ENCODE peak calls at places on chromosomes 11 and 22, in seven cellular contexts. One of them, this sample, is unnamed.

GRCh38 chr11:18245396-18245795 is 3.1 kb downstream of the SAA2 start:
- DNase-seq in GM23248: peak; percentile 61
- DNase-seq in IMR-90: no peak
- DNase-seq in endothelial cell of umbilical vein: no peak
- DNase-seq in neural progenitor cell: no peak
- DNase-seq in hepatocyte: no peak
- DNase-seq in GM23338: no peak
- DNase-seq in this sample: no peak

GRCh38 chr11:95849087-95849825 is 59.0 kb downstream of the CEP57 start:
- DNase-seq in IMR-90: peak; percentile 82
- DNase-seq in endothelial cell of umbilical vein: peak; percentile 82
- DNase-seq in neural progenitor cell: peak; percentile 60
- DNase-seq in GM23338: peak; percentile 59
- DNase-seq in GM23248: peak; percentile 84
- DNase-seq in hepatocyte: peak; percentile 70
- DNase-seq in this sample: no peak

GRCh38 chr11:132852361-132852760 is 679.9 kb downstream of the OPCML start:
- DNase-seq in GM23248: peak; percentile 2
- DNase-seq in GM23338: no peak
- DNase-seq in hepatocyte: no peak
- DNase-seq in IMR-90: no peak
- DNase-seq in neural progenitor cell: no peak
- DNase-seq in endothelial cell of umbilical vein: no peak
- DNase-seq in this sample: no peak

GRCh38 chr11:65329503-65329902 is 4.1 kb upstream of the DPF2 start:
- DNase-seq in endothelial cell of umbilical vein: no peak
- DNase-seq in IMR-90: no peak
- DNase-seq in GM23248: no peak
- DNase-seq in neural progenitor cell: no peak
- DNase-seq in GM23338: no peak
- DNase-seq in hepatocyte: no peak
- DNase-seq in this sample: no peak

GRCh38 chr11:1836011-1836945 is 1.5 kb downstream of the SYT8 start:
- DNase-seq in IMR-90: no peak
- DNase-seq in GM23338: no peak
- DNase-seq in endothelial cell of umbilical vein: no peak
- DNase-seq in hepatocyte: no peak
- DNase-seq in GM23248: no peak
- DNase-seq in neural progenitor cell: no peak
- DNase-seq in this sample: peak; percentile 38

GRCh38 chr11:100841711-100842407 is 154.8 kb downstream of the ARHGAP42 start:
- DNase-seq in neural progenitor cell: no peak
- DNase-seq in endothelial cell of umbilical vein: no peak
- DNase-seq in hepatocyte: no peak
- DNase-seq in GM23338: no peak
- DNase-seq in GM23248: no peak
- DNase-seq in IMR-90: no peak
- DNase-seq in this sample: no peak

GRCh38 chr22:49959782-49960158 is 802 bp upstream of the PIM3 start:
- DNase-seq in IMR-90: no peak
- DNase-seq in GM23338: peak; percentile 62
- DNase-seq in neural progenitor cell: no peak
- DNase-seq in endothelial cell of umbilical vein: no peak
- DNase-seq in hepatocyte: no peak
- DNase-seq in GM23248: peak; percentile 65
- DNase-seq in this sample: no peak

GRCh38 chr11:100151944-100152343 is 535.1 kb upstream of the ARHGAP42 start:
- DNase-seq in IMR-90: no peak
- DNase-seq in neural progenitor cell: no peak
- DNase-seq in GM23248: peak; percentile 2
- DNase-seq in GM23338: no peak
- DNase-seq in hepatocyte: no peak
- DNase-seq in endothelial cell of umbilical vein: no peak
- DNase-seq in this sample: no peak

GRCh38 chr22:40101417-40102101 is 76.2 kb upstream of the TNRC6B start:
- DNase-seq in hepatocyte: no peak
- DNase-seq in GM23248: no peak
- DNase-seq in IMR-90: no peak
- DNase-seq in endothelial cell of umbilical vein: no peak
- DNase-seq in neural progenitor cell: peak; percentile 76
- DNase-seq in GM23338: no peak
- DNase-seq in this sample: peak; percentile 64

GRCh38 chr11:86244063-86244521 is 461 bp upstream of the EED start:
- DNase-seq in GM23338: peak; percentile 95
- DNase-seq in neural progenitor cell: peak; percentile 94
- DNase-seq in endothelial cell of umbilical vein: no peak
- DNase-seq in hepatocyte: peak; percentile 95
- DNase-seq in IMR-90: peak; percentile 84
- DNase-seq in GM23248: peak; percentile 95
- DNase-seq in this sample: peak; percentile 100

GRCh38 chr11:120511804-120512726 is 517 bp downstream of the GRIK4 start:
- DNase-seq in endothelial cell of umbilical vein: no peak
- DNase-seq in GM23248: no peak
- DNase-seq in GM23338: no peak
- DNase-seq in hepatocyte: no peak
- DNase-seq in neural progenitor cell: peak; percentile 27
- DNase-seq in IMR-90: no peak
- DNase-seq in this sample: no peak

GRCh38 chr22:29315286-29316195 is at the start of gene RASL10A:
- DNase-seq in hepatocyte: no peak
- DNase-seq in IMR-90: no peak
- DNase-seq in neural progenitor cell: peak; percentile 69
- DNase-seq in GM23248: peak; percentile 43
- DNase-seq in GM23338: peak; percentile 64
- DNase-seq in endothelial cell of umbilical vein: no peak
- DNase-seq in this sample: no peak

GRCh38 chr11:63488789-63489188 is 2.2 kb downstream of the PLAAT5 start:
- DNase-seq in IMR-90: no peak
- DNase-seq in GM23338: no peak
- DNase-seq in hepatocyte: no peak
- DNase-seq in GM23248: no peak
- DNase-seq in endothelial cell of umbilical vein: no peak
- DNase-seq in neural progenitor cell: no peak
- DNase-seq in this sample: no peak

GRCh38 chr11:73291781-73292180 is 16.3 kb upstream of the ARHGEF17 start:
- DNase-seq in hepatocyte: no peak
- DNase-seq in endothelial cell of umbilical vein: no peak
- DNase-seq in IMR-90: no peak
- DNase-seq in neural progenitor cell: no peak
- DNase-seq in GM23248: no peak
- DNase-seq in GM23338: no peak
- DNase-seq in this sample: no peak

GRCh38 chr22:30239421-30240405 is 6.8 kb downstream of the LIF start:
- DNase-seq in IMR-90: peak; percentile 76
- DNase-seq in endothelial cell of umbilical vein: no peak
- DNase-seq in GM23338: no peak
- DNase-seq in neural progenitor cell: no peak
- DNase-seq in hepatocyte: no peak
- DNase-seq in GM23248: no peak
- DNase-seq in this sample: no peak

GRCh38 chr11:66479741-66480115 is 506 bp upstream of the DPP3 start:
- DNase-seq in GM23248: no peak
- DNase-seq in hepatocyte: no peak
- DNase-seq in neural progenitor cell: no peak
- DNase-seq in IMR-90: no peak
- DNase-seq in GM23338: no peak
- DNase-seq in endothelial cell of umbilical vein: no peak
- DNase-seq in this sample: no peak

GRCh38 chr11:12842933-12843636 is 166.0 kb upstream of the RASSF10 start:
- DNase-seq in GM23248: peak; percentile 42
- DNase-seq in GM23338: no peak
- DNase-seq in endothelial cell of umbilical vein: peak; percentile 98
- DNase-seq in neural progenitor cell: peak; percentile 89
- DNase-seq in hepatocyte: peak; percentile 50
- DNase-seq in IMR-90: no peak
- DNase-seq in this sample: no peak

GRCh38 chr11:17979770-17980371 is 33.0 kb downstream of the SERGEF start:
- DNase-seq in IMR-90: peak; percentile 5
- DNase-seq in neural progenitor cell: peak; percentile 54
- DNase-seq in endothelial cell of umbilical vein: peak; percentile 35
- DNase-seq in GM23248: peak; percentile 28
- DNase-seq in hepatocyte: peak; percentile 61
- DNase-seq in GM23338: peak; percentile 81
- DNase-seq in this sample: peak; percentile 78

GRCh38 chr22:20204281-20204680 is 53.4 kb upstream of the CCDC188 start:
- DNase-seq in GM23248: no peak
- DNase-seq in endothelial cell of umbilical vein: no peak
- DNase-seq in neural progenitor cell: no peak
- DNase-seq in hepatocyte: no peak
- DNase-seq in GM23338: no peak
- DNase-seq in IMR-90: no peak
- DNase-seq in this sample: no peak

GRCh38 chr11:35629914-35630313 is 11.7 kb downstream of the FJX1 start:
- DNase-seq in GM23338: no peak
- DNase-seq in GM23248: peak; percentile 98
- DNase-seq in hepatocyte: peak; percentile 78
- DNase-seq in endothelial cell of umbilical vein: peak; percentile 93
- DNase-seq in neural progenitor cell: no peak
- DNase-seq in IMR-90: peak; percentile 100
- DNase-seq in this sample: no peak

GRCh38 chr22:31626427-31627150 is 35.4 kb downstream of the PISD start:
- DNase-seq in endothelial cell of umbilical vein: no peak
- DNase-seq in GM23248: peak; percentile 32
- DNase-seq in neural progenitor cell: no peak
- DNase-seq in hepatocyte: peak; percentile 69
- DNase-seq in GM23338: no peak
- DNase-seq in IMR-90: no peak
- DNase-seq in this sample: no peak

GRCh38 chr11:94150056-94150455 is 21.4 kb downstream of the PANX1 start:
- DNase-seq in hepatocyte: no peak
- DNase-seq in GM23248: no peak
- DNase-seq in IMR-90: no peak
- DNase-seq in endothelial cell of umbilical vein: no peak
- DNase-seq in neural progenitor cell: no peak
- DNase-seq in GM23338: no peak
- DNase-seq in this sample: no peak

GRCh38 chr11:120945042-120945441 is 78.9 kb upstream of the TBCEL start:
- DNase-seq in GM23338: peak; percentile 47
- DNase-seq in GM23248: no peak
- DNase-seq in hepatocyte: no peak
- DNase-seq in endothelial cell of umbilical vein: no peak
- DNase-seq in neural progenitor cell: no peak
- DNase-seq in IMR-90: no peak
- DNase-seq in this sample: no peak

GRCh38 chr11:31986201-31986889 is 104.5 kb upstream of the RCN1 start:
- DNase-seq in endothelial cell of umbilical vein: no peak
- DNase-seq in hepatocyte: no peak
- DNase-seq in GM23248: peak; percentile 18
- DNase-seq in IMR-90: no peak
- DNase-seq in GM23338: peak; percentile 15
- DNase-seq in neural progenitor cell: no peak
- DNase-seq in this sample: no peak

GRCh38 chr11:94018721-94019120 is 2.4 kb upstream of the HEPHL1 start:
- DNase-seq in IMR-90: no peak
- DNase-seq in hepatocyte: no peak
- DNase-seq in neural progenitor cell: no peak
- DNase-seq in GM23248: no peak
- DNase-seq in GM23338: no peak
- DNase-seq in endothelial cell of umbilical vein: no peak
- DNase-seq in this sample: no peak

GRCh38 chr11:35794850-35795249 is 132.3 kb downstream of the TRIM44 start:
- DNase-seq in GM23338: no peak
- DNase-seq in GM23248: peak; percentile 73
- DNase-seq in IMR-90: peak; percentile 88
- DNase-seq in hepatocyte: no peak
- DNase-seq in neural progenitor cell: no peak
- DNase-seq in endothelial cell of umbilical vein: no peak
- DNase-seq in this sample: no peak

GRCh38 chr11:72569966-72570892 is 104.0 kb downstream of the PDE2A start:
- DNase-seq in hepatocyte: peak; percentile 51
- DNase-seq in GM23338: no peak
- DNase-seq in neural progenitor cell: no peak
- DNase-seq in endothelial cell of umbilical vein: no peak
- DNase-seq in IMR-90: peak; percentile 66
- DNase-seq in GM23248: peak; percentile 71
- DNase-seq in this sample: no peak

GRCh38 chr11:724063-724732 is 18.2 kb downstream of the EPS8L2 start:
- DNase-seq in IMR-90: no peak
- DNase-seq in GM23338: peak; percentile 55
- DNase-seq in neural progenitor cell: no peak
- DNase-seq in hepatocyte: no peak
- DNase-seq in endothelial cell of umbilical vein: no peak
- DNase-seq in GM23248: no peak
- DNase-seq in this sample: peak; percentile 66
- H3K4me1 ChIP-seq in IMR-90: peaks cover 6% of the 10 kb centered on the region
- H3K4me1 ChIP-seq in GM23338: peaks cover 6% of the 10 kb centered on the region
- H3K4me1 ChIP-seq in neural progenitor cell: peaks cover 10% of the 10 kb centered on the region
- H3K4me1 ChIP-seq in hepatocyte: peaks cover 23% of the 10 kb centered on the region
- H3K4me1 ChIP-seq in endothelial cell of umbilical vein: peaks cover 3% of the 10 kb centered on the region
- H3K4me1 ChIP-seq in GM23248: peaks cover 18% of the 10 kb centered on the region
- H3K4me1 ChIP-seq in this sample: peaks cover 39% of the 10 kb centered on the region

GRCh38 chr11:112156594-112157273 is 7.2 kb downstream of the IL18 start:
- DNase-seq in IMR-90: no peak
- DNase-seq in GM23338: no peak
- DNase-seq in neural progenitor cell: no peak
- DNase-seq in endothelial cell of umbilical vein: no peak
- DNase-seq in GM23248: no peak
- DNase-seq in hepatocyte: no peak
- DNase-seq in this sample: no peak
- H3K4me2 ChIP-seq in IMR-90: peak overlapping the region; percentile 5
- H3K4me2 ChIP-seq in GM23338: no peak overlapping the region
- H3K4me2 ChIP-seq in neural progenitor cell: no peak overlapping the region
- H3K4me2 ChIP-seq in endothelial cell of umbilical vein: peak overlapping the region; percentile 39
- H3K4me2 ChIP-seq in GM23248: peak overlapping the region; percentile 41
- H3K4me2 ChIP-seq in hepatocyte: no peak overlapping the region
- H3K4me2 ChIP-seq in this sample: no peak overlapping the region

DNA sequence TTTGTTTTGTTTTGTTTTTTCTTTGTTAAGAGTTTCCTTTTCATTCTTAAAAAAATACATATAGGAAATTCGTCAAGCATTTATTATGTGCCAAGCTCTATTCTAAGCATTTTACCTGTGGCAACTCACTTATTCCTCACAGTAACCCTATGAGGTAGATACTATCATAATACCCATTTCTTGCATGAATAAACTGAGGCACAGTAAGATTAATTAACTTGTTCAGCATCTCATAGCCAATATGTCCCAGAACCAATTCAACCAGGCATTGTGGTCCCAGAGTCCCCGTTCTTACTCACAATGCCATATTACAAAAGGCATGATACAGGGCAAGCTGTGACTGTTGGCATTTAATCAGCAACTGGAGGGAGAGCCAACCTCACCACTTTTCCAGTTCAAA is 83.7 kb downstream of the RAB30 start:
- DNase-seq in GM23338: no peak
- DNase-seq in endothelial cell of umbilical vein: no peak
- DNase-seq in hepatocyte: no peak
- DNase-seq in IMR-90: no peak
- DNase-seq in GM23248: no peak
- DNase-seq in neural progenitor cell: no peak
- DNase-seq in this sample: no peak
- H3K4me1 ChIP-seq in GM23338: no peaks in the 10 kb centered on the region
- H3K4me1 ChIP-seq in endothelial cell of umbilical vein: peaks cover 13% of the 10 kb centered on the region
- H3K4me1 ChIP-seq in hepatocyte: no peaks in the 10 kb centered on the region
- H3K4me1 ChIP-seq in IMR-90: peaks cover 2% of the 10 kb centered on the region
- H3K4me1 ChIP-seq in GM23248: no peaks in the 10 kb centered on the region
- H3K4me1 ChIP-seq in neural progenitor cell: peaks cover 27% of the 10 kb centered on the region
- H3K4me1 ChIP-seq in this sample: peaks cover 25% of the 10 kb centered on the region

DNA sequence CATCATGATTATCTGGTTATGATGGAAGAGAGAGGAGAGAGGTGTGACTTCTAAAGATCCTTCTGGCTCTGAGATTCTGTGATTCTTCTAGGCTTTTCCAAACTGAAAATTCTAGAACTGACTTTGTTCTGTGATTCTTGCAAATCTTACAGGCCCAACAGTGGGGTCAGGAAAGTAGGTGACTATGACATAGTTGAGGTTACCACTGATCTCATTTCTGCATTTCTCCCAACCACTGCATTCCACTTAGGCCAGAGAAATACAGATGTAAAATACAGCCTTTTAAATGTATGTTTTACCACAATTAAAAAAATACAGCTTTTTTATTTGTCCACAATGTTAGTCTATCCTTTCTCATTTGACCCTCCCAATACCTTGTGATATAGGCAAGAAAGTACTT is 83.7 kb downstream of the STIM1 start:
- DNase-seq in GM23248: peak; percentile 86
- DNase-seq in hepatocyte: no peak
- DNase-seq in IMR-90: peak; percentile 95
- DNase-seq in neural progenitor cell: no peak
- DNase-seq in endothelial cell of umbilical vein: no peak
- DNase-seq in GM23338: no peak
- DNase-seq in this sample: no peak
- H3K4me2 ChIP-seq in GM23248: peak overlapping the region; percentile 79
- H3K4me2 ChIP-seq in hepatocyte: no peak overlapping the region
- H3K4me2 ChIP-seq in IMR-90: peak overlapping the region; percentile 88
- H3K4me2 ChIP-seq in neural progenitor cell: no peak overlapping the region
- H3K4me2 ChIP-seq in endothelial cell of umbilical vein: no peak overlapping the region
- H3K4me2 ChIP-seq in GM23338: no peak overlapping the region
- H3K4me2 ChIP-seq in this sample: no peak overlapping the region